ENCODE peak calls at places on chromosome 4, in nine cellular contexts. R, N, F, L, Y, V, J, Z and U are unnamed samples.

GRCh38 chr4:177384856-177385396 is 57.3 kb downstream of the AGA start:
- DNase-seq in R (no peak), V (no peak), L (no peak), J (no peak), Z (no peak), F (no peak), Y (no peak), N (no peak), U (no peak)

GRCh38 chr4:110654254-110654635 is 31.4 kb upstream of the PITX2 start:
- DNase-seq in R (no peak), Y (no peak), V (no peak), N (peak; percentile 51), Z (no peak), J (no peak), L (no peak), F (no peak), U (no peak)

GRCh38 chr4:182351485-182351884 is 108.3 kb downstream of the TENM3 start:
- DNase-seq in Y (no peak), F (no peak), V (no peak), N (no peak), Z (no peak), L (no peak), R (no peak), J (no peak), U (no peak)

GRCh38 chr4:63620271-63620670 is 789.0 kb downstream of the TECRL start:
- DNase-seq in Y (peak; percentile 14), N (no peak), Z (no peak), F (no peak), V (no peak), L (no peak), R (no peak), J (no peak), U (peak; percentile 39)

GRCh38 chr4:29046716-29047115 is 1673.5 kb upstream of the PCDH7 start:
- DNase-seq in Z (no peak), R (no peak), V (peak; percentile 60), N (peak; percentile 46), L (no peak), J (no peak), Y (no peak), F (peak; percentile 69), U (no peak)

GRCh38 chr4:162852642-162853041 is 314.0 kb downstream of the NAF1 start:
- DNase-seq in V (no peak), Z (no peak), L (no peak), J (no peak), N (no peak), R (no peak), Y (no peak), F (no peak), U (no peak)

GRCh38 chr4:48985976-48986653 is at the start of gene CWH43:
- DNase-seq in V (no peak), N (no peak), F (no peak), L (no peak), Y (peak; percentile 42), R (peak; percentile 82), Z (peak; percentile 51), J (peak; percentile 39), U (no peak)

GRCh38 chr4:168765726-168766125 is 244.3 kb downstream of the CBR4 start:
- DNase-seq in J (no peak), V (peak; percentile 83), R (no peak), F (peak; percentile 55), Y (no peak), L (peak; percentile 20), Z (no peak), N (peak; percentile 96), U (no peak)

GRCh38 chr4:188372051-188372450 is 232.8 kb downstream of the TRIML1 start:
- DNase-seq in Z (no peak), V (peak; percentile 49), Y (no peak), N (no peak), F (no peak), R (no peak), L (no peak), J (no peak), U (no peak)

GRCh38 chr4:108118505-108118904 is 50.2 kb downstream of the LEF1 start:
- DNase-seq in L (peak; percentile 24), Y (no peak), Z (no peak), J (no peak), V (no peak), R (no peak), N (no peak), F (no peak), U (no peak)

GRCh38 chr4:148007303-148007702 is 275.4 kb downstream of the ARHGAP10 start:
- DNase-seq in V (peak; percentile 100), F (peak; percentile 97), Z (no peak), Y (no peak), J (no peak), L (peak; percentile 85), N (peak; percentile 99), R (peak; percentile 87), U (no peak)

DNA sequence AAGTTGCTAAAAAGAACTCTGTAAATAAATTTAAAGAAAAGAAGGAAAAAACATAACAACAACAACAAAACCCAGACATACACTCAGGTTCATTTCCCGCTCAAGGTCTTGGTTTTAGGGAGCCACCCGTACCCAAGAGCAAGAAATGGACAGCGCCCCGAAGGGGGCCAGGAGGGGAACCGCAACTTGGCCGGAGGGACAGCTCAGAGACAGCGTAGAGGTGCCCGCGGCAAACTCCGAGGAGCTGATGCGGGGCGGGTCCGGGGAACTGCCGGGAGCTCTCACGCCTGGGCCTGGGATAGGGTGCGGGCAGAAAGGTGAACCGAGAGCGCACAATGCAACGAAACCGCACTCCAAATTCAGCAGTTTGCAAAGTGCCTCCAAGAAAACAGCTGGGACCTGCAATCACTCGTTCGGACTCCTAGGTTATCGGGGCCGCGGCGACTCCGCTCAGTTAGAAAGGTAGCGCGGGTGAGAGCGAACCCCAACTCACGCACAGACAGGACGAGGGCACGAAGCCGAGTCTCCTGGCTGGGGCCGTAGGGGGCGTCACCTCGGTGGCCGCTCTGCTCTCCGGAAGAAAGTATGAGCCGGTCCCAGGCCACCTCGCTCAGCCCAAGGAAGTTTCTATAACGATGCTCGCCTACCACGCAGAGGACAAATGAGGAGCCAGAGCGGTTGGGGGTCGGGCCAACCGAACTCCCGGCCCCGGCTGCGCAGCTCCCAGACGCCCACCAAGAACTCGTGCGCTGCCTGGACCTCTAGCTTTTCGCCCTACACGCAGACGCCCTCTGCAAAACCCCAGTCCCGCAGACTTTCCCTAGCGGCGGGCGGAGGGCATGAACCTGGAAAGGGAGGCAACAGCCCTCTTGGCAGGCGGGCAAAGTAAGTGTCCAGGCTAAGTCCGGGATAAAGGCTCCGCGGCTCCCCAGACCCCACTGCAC is 1.4 kb downstream of the NDNF start:
- DNase-seq in R (no peak), L (peak; percentile 43), Z (peak; percentile 72), Y (peak; percentile 84), J (peak; percentile 71), V (peak; percentile 47), F (peak; percentile 62), N (peak; percentile 39), U (no peak)
- TF ChIP-seq CTCF in R (no peak), L (no peak), Z (peak; percentile 26), Y (peak; percentile 64), J (peak; percentile 28), V (peak; percentile 40), F (peak; percentile 55), N (peak; percentile 37), U (no peak)

GRCh38 chr4:136740326-136740725 is 792.0 kb downstream of the PCDH18 start:
- DNase-seq in V (no peak), F (no peak), Y (no peak), L (no peak), R (no peak), Z (no peak), N (no peak), J (no peak), U (no peak)

GRCh38 chr4:136743238-136743637 is 789.1 kb downstream of the PCDH18 start:
- DNase-seq in J (no peak), R (no peak), Y (no peak), Z (no peak), V (no peak), N (no peak), F (no peak), L (no peak), U (no peak)

GRCh38 chr4:136741468-136741867 is 790.8 kb downstream of the PCDH18 start:
- DNase-seq in R (no peak), N (peak; percentile 38), Y (no peak), J (no peak), F (peak; percentile 53), L (peak; percentile 5), V (peak; percentile 1), Z (no peak), U (no peak)

GRCh38 chr4:136737066-136737465 is 795.2 kb downstream of the PCDH18 start:
- DNase-seq in J (no peak), Y (no peak), L (no peak), R (no peak), V (no peak), N (no peak), Z (no peak), F (no peak), U (no peak)

DNA sequence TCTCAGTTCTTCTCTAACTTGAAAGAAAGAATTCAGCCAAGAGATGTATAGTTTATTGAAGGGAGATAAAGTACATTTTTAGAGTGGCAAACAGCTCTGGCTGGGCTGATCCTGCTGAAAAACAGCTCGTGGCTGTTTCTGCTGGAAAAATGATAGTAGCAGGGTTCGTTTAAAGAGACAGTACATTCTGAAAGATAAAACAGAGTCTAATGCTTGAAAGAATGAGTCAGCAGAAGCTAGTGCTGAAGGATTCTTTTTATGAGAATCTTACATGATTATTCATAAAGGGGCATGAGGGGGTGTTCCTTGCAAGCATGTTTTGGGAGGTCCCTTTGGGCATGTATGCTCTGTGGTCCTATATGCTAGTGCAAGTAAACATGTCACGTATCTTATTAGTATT is 790.0 kb downstream of the PCDH18 start:
- DNase-seq in R (no peak), Z (no peak), L (peak; percentile 6), F (peak; percentile 55), V (peak; percentile 8), J (no peak), Y (no peak), N (peak; percentile 25), U (no peak)
- H3K4me3 ChIP-seq in R (no peak overlapping the region), Z (no peak overlapping the region), L (no peak overlapping the region), F (no peak overlapping the region), V (no peak overlapping the region), J (no peak overlapping the region), Y (no peak overlapping the region), N (no peak overlapping the region), U (no peak overlapping the region)

GRCh38 chr4:7844247-7844991 is 95.2 kb downstream of the AFAP1 start:
- DNase-seq in J (peak; percentile 83), V (peak; percentile 93), N (peak; percentile 100), Y (peak; percentile 91), R (no peak), Z (peak; percentile 79), F (peak; percentile 97), L (peak; percentile 86), U (peak; percentile 66)
- TF ChIP-seq CTCF in J (peak; percentile 66), V (peak; percentile 69), N (peak; percentile 55), Y (peak; percentile 95), R (peak; percentile 46), Z (peak; percentile 48), F (peak; percentile 68), L (peak; percentile 47), U (peak; percentile 44)

DNA sequence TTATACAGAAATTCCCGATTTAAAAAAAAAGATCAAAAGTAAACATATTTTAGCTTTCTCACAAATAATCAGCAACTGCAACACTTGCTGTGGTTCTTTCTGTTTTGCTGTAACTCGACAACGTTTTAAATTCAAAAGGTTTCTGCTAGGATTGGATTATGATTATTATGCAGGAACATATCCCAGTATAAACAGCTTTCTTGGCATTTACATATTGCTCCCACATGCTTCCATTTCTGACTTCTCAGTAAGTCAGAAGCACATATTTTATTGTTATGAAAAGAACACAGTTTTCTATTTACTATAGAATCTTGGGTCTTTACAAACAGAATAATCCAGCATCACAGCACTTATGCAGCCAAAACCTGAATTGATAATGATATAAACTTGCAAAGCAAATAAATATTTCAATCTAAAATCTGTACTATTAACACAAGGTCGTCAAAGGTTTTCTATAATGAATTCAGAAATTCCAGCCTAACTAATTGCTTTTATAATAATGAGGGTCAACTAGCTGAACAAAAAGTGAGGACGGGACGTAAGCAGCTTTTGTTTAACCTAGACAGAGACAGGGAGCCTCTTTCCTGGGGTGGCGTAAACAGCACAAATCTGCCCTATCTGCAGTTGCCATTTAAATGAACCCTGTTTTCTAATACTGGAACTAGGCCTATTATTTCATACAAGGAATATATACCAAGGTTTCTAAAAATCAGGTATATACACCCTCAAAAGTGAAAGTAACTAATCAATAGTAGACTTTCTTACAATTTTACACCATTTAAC is 9.8 kb upstream of the PCDH18 start:
- DNase-seq in J (no peak), R (no peak), N (peak; percentile 13), Z (no peak), F (no peak), L (no peak), Y (no peak), V (no peak), U (no peak)
- H3K4me3 ChIP-seq in J (peak overlapping the region; percentile 4), R (peak overlapping the region; percentile 20), N (peak overlapping the region; percentile 36), Z (peak overlapping the region; percentile 46), F (no peak overlapping the region), L (no peak overlapping the region), Y (no peak overlapping the region), V (peak overlapping the region; percentile 22), U (peak overlapping the region; percentile 43)